ENCODE peak calls at places on chromosomes 7 and 10, in nine cellular contexts. I is KBM-7, J is lung, G is progenitor cell of endocrine pancreas, Q is A549, R is NCI-H748 treated with DMSO at 0.1 percent for 48 hours, H is mucosa of descending colon, B is body of pancreas, S is HT1080. U is an unnamed sample.
A peak's percentile ranks its signal among the peaks of the same experiment; 100 is the strongest.

GRCh38 chr10:7572435-7572834 is 94.3 kb downstream of the ITIH5 start:
- DNase-seq in I (no peak), R (no peak), H (no peak), G (no peak), B (no peak), Q (no peak), J (no peak), S (peak; percentile 6), U (no peak)

GRCh38 chr10:103772096-103772845 is 83.1 kb downstream of the SH3PXD2A start:
- DNase-seq in H (peak; percentile 89), R (peak; percentile 51), G (peak; percentile 36), B (peak; percentile 49), Q (peak; percentile 50), I (peak; percentile 85), S (peak; percentile 88), J (peak; percentile 75), U (peak; percentile 82)

GRCh38 chr7:106064836-106065559 is 47.1 kb downstream of the SYPL1 start:
- DNase-seq in G (no peak), B (peak; percentile 62), R (no peak), S (peak; percentile 97), I (no peak), H (peak; percentile 78), Q (peak; percentile 88), J (peak; percentile 67), U (peak; percentile 85)

GRCh38 chr10:14371616-14372015 is 40.9 kb upstream of the FRMD4A start:
- DNase-seq in B (no peak), H (no peak), S (no peak), J (no peak), I (no peak), G (no peak), Q (no peak), R (no peak), U (no peak)

GRCh38 chr7:96933067-96933645 is 72.2 kb upstream of the DLX6 start:
- DNase-seq in G (no peak), B (no peak), S (no peak), J (no peak), H (no peak), R (no peak), Q (no peak), I (no peak), U (no peak)

GRCh38 chr7:100353685-100354330 is 4.1 kb upstream of the PILRB start:
- DNase-seq in R (no peak), J (no peak), G (no peak), Q (no peak), B (no peak), I (no peak), H (no peak), S (no peak), U (no peak)

GRCh38 chr7:101093907-101094306 is 8.6 kb downstream of the TRIM56 start:
- DNase-seq in H (no peak), I (no peak), Q (no peak), S (no peak), R (no peak), G (no peak), J (no peak), B (no peak), U (no peak)

GRCh38 chr7:142506601-142507000 is 242.7 kb upstream of the PRSS1 start:
- DNase-seq in R (no peak), B (no peak), G (no peak), I (no peak), J (no peak), Q (no peak), H (no peak), S (no peak), U (no peak)

GRCh38 chr7:4842302-4843064 is 19.3 kb downstream of the PAPOLB start:
- DNase-seq in I (no peak), G (no peak), H (no peak), S (no peak), R (no peak), J (no peak), Q (no peak), B (peak; percentile 64), U (no peak)

GRCh38 chr7:2024227-2024918 is 208.4 kb downstream of the MAD1L1 start:
- DNase-seq in I (peak; percentile 87), R (no peak), J (no peak), H (peak; percentile 12), S (no peak), Q (no peak), G (no peak), B (no peak), U (peak; percentile 46)

GRCh38 chr10:105352827-105353226 is 711.7 kb downstream of the SORCS3 start:
- DNase-seq in J (no peak), R (no peak), B (no peak), Q (no peak), S (no peak), H (no peak), G (no peak), I (no peak), U (no peak)

GRCh38 chr10:97915761-97916160 is 66.1 kb downstream of the GOLGA7B start:
- DNase-seq in G (no peak), J (no peak), S (no peak), B (no peak), H (no peak), R (no peak), Q (no peak), I (no peak), U (no peak)

GRCh38 chr7:76108540-76109233 is 60.8 kb downstream of the MDH2 start:
- DNase-seq in G (no peak), H (peak; percentile 93), S (peak; percentile 40), J (peak; percentile 52), I (peak; percentile 55), R (no peak), B (peak; percentile 64), Q (peak; percentile 67), U (peak; percentile 70)

GRCh38 chr10:108970016-108970415 is 953.3 kb downstream of the XPNPEP1 start:
- DNase-seq in S (peak; percentile 54), H (peak; percentile 1), R (no peak), B (no peak), I (peak; percentile 32), J (no peak), Q (no peak), G (peak; percentile 49), U (no peak)

GRCh38 chr7:42237891-42238531 is 1.0 kb upstream of the GLI3 start:
- DNase-seq in S (peak; percentile 27), Q (no peak), I (no peak), G (peak; percentile 34), B (peak; percentile 32), J (peak; percentile 69), H (peak; percentile 48), R (no peak), U (peak; percentile 89)

GRCh38 chr10:123666318-123667291 is at the start of gene GPR26:
- DNase-seq in Q (no peak), R (no peak), I (no peak), J (no peak), G (peak; percentile 19), B (no peak), S (no peak), H (no peak), U (no peak)

GRCh38 chr10:78319371-78319770 is 285.7 kb downstream of the RPS24 start:
- DNase-seq in I (no peak), H (no peak), G (peak; percentile 4), Q (no peak), R (no peak), J (no peak), B (no peak), S (no peak), U (peak; percentile 44)

GRCh38 chr7:105493196-105493927 is 28.7 kb downstream of the PUS7 start:
- DNase-seq in J (no peak), I (no peak), Q (no peak), H (no peak), R (no peak), B (no peak), S (no peak), G (no peak), U (no peak)

GRCh38 chr7:80831996-80832395 is 86.9 kb downstream of the SEMA3C start:
- DNase-seq in S (no peak), B (no peak), I (no peak), G (no peak), R (no peak), J (no peak), H (no peak), Q (no peak), U (no peak)

GRCh38 chr10:131943021-131943814 is 38.5 kb downstream of the BNIP3 start:
- DNase-seq in B (peak; percentile 74), R (no peak), S (no peak), Q (peak; percentile 59), J (no peak), H (no peak), I (peak; percentile 46), G (no peak), U (peak; percentile 36)

GRCh38 chr10:44102726-44103255 is 282.1 kb downstream of the CXCL12 start:
- DNase-seq in G (no peak), J (no peak), Q (no peak), H (no peak), R (no peak), S (no peak), B (no peak), I (no peak), U (no peak)

GRCh38 chr7:5572439-5572838 is 148.8 kb upstream of the TNRC18 start:
- DNase-seq in R (no peak), I (no peak), G (no peak), H (no peak), Q (no peak), B (no peak), J (no peak), S (no peak), U (no peak)

GRCh38 chr7:146961617-146962016 is 845.0 kb downstream of the CNTNAP2 start:
- DNase-seq in J (no peak), G (no peak), Q (no peak), I (no peak), R (no peak), S (peak; percentile 94), B (no peak), H (no peak), U (no peak)

GRCh38 chr10:93993414-93993781 is 333 bp upstream of the PLCE1 start:
- DNase-seq in H (peak; percentile 24), I (no peak), J (no peak), R (no peak), S (no peak), Q (no peak), G (no peak), B (no peak), U (no peak)

GRCh38 chr7:11491811-11492210 is 340.2 kb downstream of the THSD7A start:
- DNase-seq in G (no peak), J (no peak), S (no peak), I (no peak), B (no peak), H (no peak), R (no peak), Q (no peak), U (no peak)

GRCh38 chr10:69123306-69123746 is 652 bp upstream of the VPS26A start:
- DNase-seq in I (no peak), Q (peak; percentile 74), B (no peak), G (no peak), H (peak; percentile 69), J (no peak), R (no peak), S (no peak), U (peak; percentile 81)

GRCh38 chr7:106369349-106369748 is 84.6 kb upstream of the NAMPT start:
- DNase-seq in R (no peak), Q (no peak), B (no peak), I (no peak), H (no peak), J (no peak), G (no peak), S (peak; percentile 72), U (no peak)

GRCh38 chr7:123732413-123733091 is 16.3 kb downstream of the WASL start:
- DNase-seq in G (no peak), I (no peak), B (no peak), Q (no peak), S (no peak), H (no peak), R (no peak), J (no peak), U (no peak)

GRCh38 chr10:124354411-124355382 is 64.0 kb downstream of the OAT start:
- DNase-seq in Q (peak; percentile 65), R (no peak), J (peak; percentile 63), H (peak; percentile 50), S (peak; percentile 22), G (no peak), B (peak; percentile 23), I (peak; percentile 74), U (peak; percentile 82)

GRCh38 chr10:78648256-78648860 is 420.4 kb upstream of the ZMIZ1 start:
- DNase-seq in J (no peak), H (no peak), G (no peak), I (no peak), Q (no peak), S (no peak), R (no peak), B (no peak), U (no peak)

GRCh38 chr10:74932648-74933047 is 106.2 kb downstream of the KAT6B start:
- DNase-seq in I (no peak), J (no peak), G (no peak), H (peak; percentile 42), Q (no peak), B (peak; percentile 47), S (no peak), R (no peak), U (peak; percentile 73)